ENCODE peak calls at places on chromosomes 3 and 15, in four cellular contexts. Z is adrenal gland; G is CD8-positive, alpha-beta T cell; O is testis. A is an unnamed sample.

GRCh38 chr15:31207246-31207645 is 105.7 kb upstream of the TRPM1 start:
- DNase-seq in O (no peak), Z (peak; percentile 2), G (peak; percentile 31), A (no peak)

GRCh38 chr15:43912991-43913927 is 86.5 kb downstream of the WDR76 start:
- DNase-seq in O (no peak), G (no peak), Z (peak; percentile 71), A (peak; percentile 27)

GRCh38 chr3:46123646-46124045 is 84.5 kb downstream of the CCR1 start:
- DNase-seq in G (no peak), Z (no peak), O (no peak), A (no peak)

GRCh38 chr3:73669268-73669667 is 44.5 kb upstream of the PDZRN3 start:
- DNase-seq in G (no peak), O (no peak), Z (no peak), A (no peak)

GRCh38 chr3:32994045-32994444 is 42.6 kb downstream of the CCR4 start:
- DNase-seq in G (no peak), O (no peak), Z (no peak), A (no peak)

GRCh38 chr15:38129531-38130199 is 123.0 kb upstream of the SPRED1 start:
- DNase-seq in G (no peak), O (peak; percentile 80), Z (peak; percentile 71), A (peak; percentile 96)

GRCh38 chr3:20148456-20148855 is 37.5 kb downstream of the SGO1 start:
- DNase-seq in O (no peak), Z (no peak), G (no peak), A (no peak)

GRCh38 chr3:152159328-152159727 is 109.4 kb upstream of the MBNL1 start:
- DNase-seq in O (no peak), G (no peak), Z (no peak), A (peak; percentile 74)

GRCh38 chr15:69940441-69940785 is 157.3 kb downstream of the TLE3 start:
- DNase-seq in O (no peak), Z (no peak), G (no peak), A (no peak)

GRCh38 chr15:87753539-87753938 is 503.0 kb downstream of the NTRK3 start:
- DNase-seq in Z (no peak), O (no peak), G (no peak), A (no peak)

GRCh38 chr3:194364652-194365434 is 4.7 kb downstream of the LRRC15 start:
- DNase-seq in G (no peak), O (peak; percentile 21), Z (peak; percentile 36), A (no peak)

GRCh38 chr3:134318166-134318565 is 56.1 kb downstream of the AMOTL2 start:
- DNase-seq in Z (no peak), O (no peak), G (no peak), A (no peak)
- H3K4me1 ChIP-seq in Z (peaks cover 10% of the 10 kb centered on the region), O (peaks cover 22% of the 10 kb centered on the region), G (no peaks in the 10 kb centered on the region), A (peaks cover 10% of the 10 kb centered on the region)

DNA sequence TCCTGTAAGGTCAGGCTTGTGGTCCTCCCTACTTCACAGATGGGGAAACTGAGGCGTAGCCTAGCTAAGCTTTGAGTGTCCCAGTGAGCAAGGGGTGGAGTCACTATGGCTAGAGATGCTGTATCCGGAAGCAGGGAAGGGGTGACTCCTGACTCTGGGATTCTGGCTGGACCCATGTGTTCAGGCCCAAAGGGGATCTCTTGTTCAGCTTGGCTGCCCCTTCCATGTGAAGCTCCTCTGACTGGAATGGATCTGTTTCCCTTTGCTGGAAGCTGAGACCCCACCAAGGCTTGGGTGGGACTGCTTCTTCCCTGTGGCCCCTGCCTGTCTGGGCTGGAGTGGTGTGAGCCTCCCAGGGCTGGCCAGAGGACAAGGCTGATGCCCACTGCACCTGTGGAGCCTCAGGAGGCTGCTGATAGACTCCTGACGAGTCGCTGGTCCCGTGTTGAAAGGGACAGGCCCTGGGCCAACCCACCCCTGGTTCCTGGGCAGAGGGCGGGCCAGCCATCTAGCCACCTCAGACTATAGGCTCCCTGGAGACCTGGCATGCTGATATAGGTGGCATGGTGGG is 1.0 kb downstream of the MAPKAPK3 start:
- DNase-seq in Z (no peak), G (no peak), O (no peak), A (no peak)
- H3K27ac ChIP-seq in Z (peak overlapping the region; percentile 97), G (peak overlapping the region; percentile 77), O (peak overlapping the region; percentile 8), A (peak overlapping the region; percentile 75)

GRCh38 chr3:164231718-164232117 is 846.6 kb downstream of the SI start:
- DNase-seq in Z (no peak), O (no peak), G (no peak), A (no peak)

GRCh38 chr3:164235239-164235728 is 843.0 kb downstream of the SI start:
- DNase-seq in G (no peak), O (no peak), Z (no peak), A (no peak)

GRCh38 chr3:164236856-164237255 is 841.4 kb downstream of the SI start:
- DNase-seq in Z (no peak), O (no peak), G (no peak), A (no peak)

GRCh38 chr3:164230385-164231094 is 847.8 kb downstream of the SI start:
- DNase-seq in Z (no peak), O (no peak), G (no peak), A (no peak)

GRCh38 chr3:164233951-164234350 is 844.3 kb downstream of the SI start:
- DNase-seq in Z (no peak), G (no peak), O (no peak), A (no peak)
- H3K4me1 ChIP-seq in Z (no peaks in the 10 kb centered on the region), G (no peaks in the 10 kb centered on the region), O (no peaks in the 10 kb centered on the region), A (no peaks in the 10 kb centered on the region)

GRCh38 chr3:101850327-101851048 is 1.2 kb downstream of the NFKBIZ start:
- DNase-seq in G (peak; percentile 55), Z (peak; percentile 33), O (no peak), A (no peak)

GRCh38 chr3:101852315-101852714 is 3.0 kb downstream of the NFKBIZ start:
- DNase-seq in Z (no peak), G (no peak), O (no peak), A (no peak)

GRCh38 chr3:101851072-101851471 is 1.8 kb downstream of the NFKBIZ start:
- DNase-seq in G (no peak), O (no peak), Z (no peak), A (no peak)

GRCh38 chr3:101852983-101853382 is 3.7 kb downstream of the NFKBIZ start:
- DNase-seq in O (no peak), Z (no peak), G (no peak), A (no peak)

DNA sequence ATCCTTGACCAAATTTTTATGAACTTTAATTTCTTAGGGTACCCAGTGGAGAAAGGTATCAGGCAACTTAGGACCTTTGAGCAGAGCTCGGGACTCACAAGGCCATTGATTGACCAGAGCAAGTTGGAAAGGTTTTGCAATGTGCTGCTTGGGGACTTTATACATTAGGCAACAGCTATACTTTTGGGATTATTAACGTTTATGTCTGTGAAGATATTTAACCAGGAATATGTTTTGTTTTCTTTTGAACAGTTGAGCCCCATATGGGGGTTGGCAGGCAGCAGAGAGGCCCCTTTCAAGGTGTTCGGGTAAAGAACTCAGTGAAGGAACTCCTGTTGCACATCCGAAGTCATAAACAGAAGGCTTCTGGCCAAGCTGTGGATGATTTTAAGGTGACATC is 2.5 kb downstream of the NFKBIZ start:
- DNase-seq in O (no peak), Z (no peak), G (no peak), A (no peak)
- H3K27ac ChIP-seq in O (no peak overlapping the region), Z (peak overlapping the region; percentile 6), G (peak overlapping the region; percentile 96), A (peak overlapping the region; percentile 94)

DNA sequence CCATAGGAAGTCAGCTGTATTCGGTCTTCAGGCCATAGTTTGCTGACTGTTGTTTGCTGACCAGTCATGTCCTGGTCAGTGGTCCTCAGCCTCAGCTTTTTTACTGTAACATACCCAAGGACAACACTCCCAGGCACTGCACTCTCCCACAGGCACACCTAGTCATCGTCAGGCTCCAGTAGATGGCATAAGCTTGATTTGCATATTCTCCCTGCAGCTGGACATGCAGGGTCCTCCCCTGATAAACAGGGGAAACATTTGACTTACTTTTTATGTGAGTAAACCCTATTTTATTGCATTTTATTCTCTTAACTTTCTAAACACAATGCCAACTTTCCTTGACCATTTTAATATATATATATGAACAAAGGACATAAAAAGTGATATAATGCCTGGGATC is 22.8 kb downstream of the ARHGEF3 start:
- DNase-seq in G (no peak), O (no peak), Z (peak; percentile 20), A (no peak)
- H3K4me1 ChIP-seq in G (peaks cover 92% of the 10 kb centered on the region), O (peaks cover 40% of the 10 kb centered on the region), Z (peaks cover 31% of the 10 kb centered on the region), A (no peaks in the 10 kb centered on the region)

GRCh38 chr3:155741598-155741997 is 3.3 kb downstream of the PLCH1 start:
- DNase-seq in O (no peak), G (no peak), Z (no peak), A (no peak)

GRCh38 chr3:155741081-155741480 is 3.8 kb downstream of the PLCH1 start:
- DNase-seq in G (no peak), Z (no peak), O (no peak), A (no peak)

GRCh38 chr3:155738580-155739076 is 6.2 kb downstream of the PLCH1 start:
- DNase-seq in G (no peak), Z (no peak), O (no peak), A (no peak)

GRCh38 chr3:155739154-155739553 is 5.7 kb downstream of the PLCH1 start:
- DNase-seq in Z (no peak), G (no peak), O (no peak), A (no peak)

DNA sequence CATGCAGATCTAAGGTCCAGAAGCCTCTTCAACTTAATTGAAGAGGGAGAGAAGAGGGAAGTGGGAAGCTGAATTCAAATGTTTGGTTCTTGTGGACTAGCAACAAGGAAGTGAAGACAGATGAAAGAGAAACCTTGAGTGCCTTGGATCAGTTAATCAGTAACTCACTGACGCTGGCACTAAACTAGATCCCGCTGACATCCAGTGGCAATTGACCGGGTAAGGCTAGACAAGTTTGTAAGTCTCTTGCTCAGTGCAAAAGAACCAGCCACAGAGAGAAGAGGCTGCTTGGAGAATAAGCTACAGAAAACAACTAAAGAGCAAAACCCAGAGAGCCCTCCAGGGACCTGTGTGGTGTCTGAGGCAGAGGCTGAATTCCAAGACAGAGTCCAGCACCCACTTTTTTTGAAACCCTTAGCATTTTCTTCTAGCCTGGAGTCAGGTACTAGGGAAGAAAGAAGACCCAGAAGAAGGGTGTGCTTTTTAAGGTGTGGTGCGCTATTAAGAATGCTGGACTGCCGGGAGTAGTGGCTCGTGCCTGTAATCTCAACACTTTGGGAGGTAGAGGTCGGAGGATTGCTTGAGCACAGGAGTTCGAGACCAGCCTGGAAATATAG is 6.9 kb downstream of the PLCH1 start:
- DNase-seq in O (no peak), G (no peak), Z (no peak), A (no peak)
- H3K27ac ChIP-seq in O (no peak overlapping the region), G (no peak overlapping the region), Z (no peak overlapping the region), A (no peak overlapping the region)

GRCh38 chr15:39493393-39494067 is 87.3 kb upstream of the THBS1 start:
- DNase-seq in Z (no peak), O (no peak), G (no peak), A (no peak)
- H3K4me1 ChIP-seq in Z (no peaks in the 10 kb centered on the region), O (peaks cover 17% of the 10 kb centered on the region), G (no peaks in the 10 kb centered on the region), A (peaks cover 11% of the 10 kb centered on the region)

DNA sequence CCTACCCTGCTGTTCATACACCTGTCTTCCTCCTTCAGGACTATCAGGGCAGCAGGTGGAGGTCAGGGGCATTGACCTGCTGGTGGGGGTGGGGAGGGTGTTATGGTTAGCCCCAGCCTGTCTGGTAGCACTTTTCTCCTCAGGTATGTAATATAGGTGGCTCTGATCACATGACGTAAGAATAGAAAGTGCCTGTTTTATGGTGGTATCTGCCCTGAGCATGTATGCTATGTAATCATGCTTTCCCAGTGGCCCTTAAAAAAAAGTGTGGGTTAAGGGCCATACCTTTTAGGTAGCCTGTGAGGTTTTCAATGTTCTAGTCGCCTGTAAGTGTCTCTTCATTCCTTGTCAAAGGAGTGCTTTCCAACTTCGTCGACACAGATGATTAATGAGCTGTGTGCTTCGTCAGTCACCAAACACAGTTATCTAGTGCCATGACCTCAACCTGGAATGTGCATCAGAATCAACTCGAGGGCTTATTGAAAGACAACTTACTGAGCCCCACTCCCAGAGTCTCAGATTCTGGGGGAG is 86.3 kb downstream of the KLHL25 start:
- DNase-seq in G (no peak), O (no peak), Z (no peak), A (no peak)
- H3K27ac ChIP-seq in G (peak overlapping the region; percentile 66), O (peak overlapping the region; percentile 90), Z (peak overlapping the region; percentile 90), A (peak overlapping the region; percentile 98)